ENCODE peak calls at places on chromosomes 7 and 10, in nine cellular contexts. Q is pancreas; W is fibroblast of pulmonary artery; G is HS-27A; K is stimulated activated CD8-positive, alpha-beta memory T cell treated with anti-CD3 and anti-CD28 coated beads, Interleukin-7, amount 100 ng/mL, for 24 hours; T is H9; X is substantia nigra; J is tibial artery; I is hepatocyte. S is an unnamed sample.

GRCh38 chr7:130893441-130893894 is 159.5 kb upstream of the KLF14 start:
- DNase-seq in J (peak), G (no peak), K (no peak), X (no peak), W (no peak), I (no peak), Q (no peak), T (no peak), S (no peak)

GRCh38 chr10:60238408-60239100 is 151.1 kb downstream of the ANK3 start:
- DNase-seq in W (peak), K (no peak), X (no peak), I (peak), Q (peak), G (peak), J (no peak), T (peak), S (peak)

GRCh38 chr10:33174674-33175073 is 159.8 kb downstream of the NRP1 start:
- DNase-seq in G (no peak), I (no peak), W (no peak), K (no peak), Q (no peak), J (no peak), T (no peak), X (no peak), S (no peak)

GRCh38 chr10:104903433-104903832 is 262.3 kb downstream of the SORCS3 start:
- DNase-seq in G (no peak), T (no peak), J (no peak), W (no peak), X (no peak), Q (no peak), K (no peak), I (no peak), S (no peak)

GRCh38 chr10:78361031-78361430 is 327.4 kb downstream of the RPS24 start:
- DNase-seq in W (no peak), X (no peak), I (no peak), J (no peak), G (no peak), T (no peak), Q (no peak), K (no peak), S (no peak)

GRCh38 chr10:99234067-99234738 is 1.4 kb downstream of the HPSE2 start:
- DNase-seq in G (no peak), T (peak), W (peak), J (peak), Q (no peak), X (no peak), I (peak), K (no peak), S (peak)

GRCh38 chr10:21823617-21824016 is 179.9 kb downstream of the DNAJC1 start:
- DNase-seq in J (no peak), T (no peak), K (no peak), I (no peak), G (no peak), W (no peak), X (no peak), Q (no peak), S (no peak)

GRCh38 chr10:114283091-114283490 is 44.0 kb downstream of the VWA2 start:
- DNase-seq in Q (no peak), X (no peak), J (peak), I (no peak), K (no peak), W (no peak), G (no peak), T (no peak), S (no peak)

GRCh38 chr7:106065560-106066500 is 46.3 kb downstream of the SYPL1 start:
- DNase-seq in G (no peak), K (no peak), W (no peak), X (no peak), T (no peak), J (no peak), I (no peak), Q (no peak), S (peak)

GRCh38 chr10:132229834-132230556 is 43.2 kb downstream of the DPYSL4 start:
- DNase-seq in T (no peak), K (no peak), I (no peak), W (no peak), G (no peak), X (no peak), J (no peak), Q (no peak), S (peak)

GRCh38 chr7:108528183-108528712 is 2.3 kb upstream of the PNPLA8 start:
- DNase-seq in J (no peak), W (no peak), X (no peak), G (no peak), K (no peak), T (no peak), Q (peak), I (no peak), S (no peak)

GRCh38 chr10:104659809-104660208 is 18.7 kb downstream of the SORCS3 start:
- DNase-seq in K (no peak), T (no peak), I (no peak), G (no peak), J (no peak), Q (no peak), W (no peak), X (no peak), S (no peak)

GRCh38 chr7:7812112-7812511 is 93.7 kb upstream of the RPA3 start:
- DNase-seq in G (no peak), K (no peak), T (no peak), X (no peak), W (no peak), I (no peak), J (no peak), Q (peak), S (no peak)

GRCh38 chr10:29591416-29591968 is 43.3 kb downstream of the SVIL start:
- DNase-seq in T (no peak), Q (no peak), K (no peak), J (no peak), G (no peak), X (no peak), W (no peak), I (no peak), S (no peak)

GRCh38 chr7:134514663-134515062 is 12.7 kb upstream of the AKR1B10 start:
- DNase-seq in J (no peak), I (peak), W (peak), X (no peak), Q (peak), K (no peak), T (no peak), G (peak), S (peak)

GRCh38 chr10:126227762-126228134 is 160.5 kb downstream of the ADAM12 start:
- DNase-seq in T (no peak), X (no peak), W (peak), K (no peak), Q (no peak), I (no peak), J (no peak), G (no peak), S (no peak)

GRCh38 chr10:53836638-53837037 is 964.4 kb downstream of the PCDH15 start:
- DNase-seq in W (peak), X (no peak), G (no peak), I (no peak), K (no peak), J (no peak), T (no peak), Q (no peak), S (no peak)

GRCh38 chr10:21020545-21020944 is 123.4 kb upstream of the NEBL start:
- DNase-seq in X (no peak), J (no peak), Q (peak), W (no peak), T (peak), G (peak), I (peak), K (peak), S (peak)

GRCh38 chr7:31687024-31687423 is at the start of gene PPP1R17:
- DNase-seq in Q (no peak), X (no peak), G (no peak), I (peak), T (peak), K (no peak), W (no peak), J (no peak), S (peak)

GRCh38 chr10:28256776-28257175 is 46.1 kb downstream of the MPP7 start:
- DNase-seq in Q (no peak), G (no peak), W (no peak), T (no peak), J (no peak), X (no peak), K (no peak), I (no peak), S (no peak)

S was measured in ELF-1.